ENCODE peak calls at places on chromosomes 5 and 9, in ten cellular contexts. D is pons; O is dermis blood vessel endothelial cell; Y is brain microvascular endothelial cell; K is neural progenitor cell; W is activated T-cell treated with anti-CD3 and anti-CD28 coated beads, Interleukin-2, amount 50 U/mL, for 72 hours; P is hypothalamus; C is mesothelial cell of epicardium; R is astrocyte of the cerebellum; X is NCI-H774. E is an unnamed sample.

GRCh38 chr9:15696979-15697378 is 144.1 kb downstream of the CCDC171 start:
- DNase-seq in D (no peak), O (no peak), Y (no peak), K (no peak), W (no peak), P (no peak), C (no peak), R (peak; percentile 34), X (no peak), E (no peak)

GRCh38 chr5:83509535-83509934 is 38.0 kb downstream of the VCAN start:
- DNase-seq in D (peak; percentile 7), O (peak; percentile 69), Y (no peak), K (peak; percentile 9), W (no peak), P (no peak), C (peak; percentile 41), R (peak; percentile 69), X (no peak), E (no peak)

GRCh38 chr5:86507574-86507973 is 110.2 kb upstream of the COX7C start:
- DNase-seq in D (no peak), O (no peak), Y (no peak), K (no peak), W (no peak), P (no peak), C (no peak), R (no peak), X (no peak), E (no peak)

GRCh38 chr5:5418006-5418405 is 4.5 kb upstream of the ICE1 start:
- DNase-seq in D (no peak), O (no peak), Y (no peak), K (no peak), W (no peak), P (no peak), C (no peak), R (no peak), X (no peak), E (no peak)

GRCh38 chr5:72234898-72235297 is 85.1 kb downstream of the MRPS27 start:
- DNase-seq in D (no peak), O (no peak), Y (no peak), K (no peak), W (no peak), P (no peak), C (no peak), R (no peak), X (no peak), E (no peak)

GRCh38 chr5:168216989-168217388 is 74.5 kb upstream of the WWC1 start:
- DNase-seq in D (no peak), O (no peak), Y (no peak), K (no peak), W (no peak), P (no peak), C (no peak), R (no peak), X (no peak), E (no peak)

GRCh38 chr5:134595458-134595838 is 37.2 kb downstream of the SAR1B start:
- DNase-seq in D (no peak), O (no peak), Y (no peak), K (no peak), W (no peak), P (no peak), C (no peak), R (no peak), X (no peak), E (no peak)

GRCh38 chr9:34204011-34204635 is 25.3 kb downstream of the UBAP1 start:
- DNase-seq in D (no peak), O (no peak), Y (no peak), K (no peak), W (no peak), P (no peak), C (no peak), R (no peak), X (no peak), E (no peak)

GRCh38 chr5:157278319-157279037 is 12.6 kb downstream of the CYFIP2 start:
- DNase-seq in D (no peak), O (no peak), Y (no peak), K (no peak), W (no peak), P (no peak), C (no peak), R (no peak), X (no peak), E (no peak)

GRCh38 chr5:126941403-126941802 is 89.0 kb downstream of the MARCHF3 start:
- DNase-seq in D (no peak), O (no peak), Y (no peak), K (no peak), W (no peak), P (no peak), C (no peak), R (no peak), X (no peak), E (no peak)

GRCh38 chr9:137828527-137829259 is 48.9 kb upstream of the CACNA1B start:
- DNase-seq in D (no peak), O (peak; percentile 28), Y (no peak), K (peak; percentile 86), W (no peak), P (no peak), C (no peak), R (peak; percentile 12), X (no peak), E (peak; percentile 81)

GRCh38 chr5:54930736-54931135 is 54.7 kb downstream of the ESM1 start:
- DNase-seq in D (no peak), O (no peak), Y (no peak), K (no peak), W (peak; percentile 40), P (no peak), C (no peak), R (no peak), X (no peak), E (no peak)

GRCh38 chr5:111223790-111224560 is at the start of gene CAMK4:
- DNase-seq in D (peak; percentile 31), O (peak; percentile 31), Y (peak; percentile 38), K (peak; percentile 93), W (peak; percentile 77), P (peak; percentile 25), C (peak; percentile 70), R (peak; percentile 20), X (peak; percentile 64), E (peak; percentile 38)

GRCh38 chr9:995192-995591 is 18.7 kb downstream of the DMRT3 start:
- DNase-seq in D (no peak), O (no peak), Y (no peak), K (no peak), W (no peak), P (no peak), C (no peak), R (no peak), X (no peak), E (no peak)

GRCh38 chr9:6575324-6575758 is 70.2 kb downstream of the GLDC start:
- DNase-seq in D (no peak), O (no peak), Y (no peak), K (no peak), W (no peak), P (no peak), C (no peak), R (no peak), X (no peak), E (no peak)

GRCh38 chr5:14872070-14872989 is 752 bp upstream of the ANKH start:
- DNase-seq in D (peak; percentile 77), O (peak; percentile 60), Y (peak; percentile 27), K (peak; percentile 58), W (peak; percentile 74), P (peak; percentile 56), C (peak; percentile 39), R (no peak), X (peak; percentile 61), E (no peak)

GRCh38 chr5:37786855-37787254 is 53.0 kb downstream of the GDNF start:
- DNase-seq in D (no peak), O (peak; percentile 12), Y (peak; percentile 20), K (no peak), W (no peak), P (no peak), C (no peak), R (no peak), X (no peak), E (no peak)

GRCh38 chr5:4054092-4054491 is 458.5 kb downstream of the IRX1 start:
- DNase-seq in D (no peak), O (no peak), Y (no peak), K (no peak), W (no peak), P (no peak), C (no peak), R (no peak), X (no peak), E (no peak)

GRCh38 chr5:180034564-180034963 is 37.0 kb downstream of the RNF130 start:
- DNase-seq in D (no peak), O (no peak), Y (peak; percentile 49), K (no peak), W (no peak), P (no peak), C (no peak), R (no peak), X (no peak), E (no peak)

GRCh38 chr9:135746565-135746964 is 44.6 kb downstream of the KCNT1 start:
- DNase-seq in D (no peak), O (no peak), Y (no peak), K (no peak), W (no peak), P (no peak), C (no peak), R (no peak), X (no peak), E (no peak)

GRCh38 chr5:139863855-139864558 is 68.4 kb downstream of the PSD2 start:
- DNase-seq in D (peak; percentile 69), O (peak; percentile 77), Y (peak; percentile 44), K (peak; percentile 83), W (peak; percentile 64), P (peak; percentile 46), C (peak; percentile 44), R (peak; percentile 28), X (no peak), E (peak; percentile 89)

GRCh38 chr5:5419291-5420210 is 2.9 kb upstream of the ICE1 start:
- DNase-seq in D (peak; percentile 51), O (peak; percentile 74), Y (peak; percentile 96), K (peak; percentile 68), W (no peak), P (no peak), C (no peak), R (peak; percentile 39), X (peak; percentile 23), E (no peak)

GRCh38 chr5:140388052-140388451 is 13.6 kb upstream of the ANKHD1 start:
- DNase-seq in D (no peak), O (no peak), Y (no peak), K (no peak), W (no peak), P (no peak), C (no peak), R (no peak), X (no peak), E (no peak)

GRCh38 chr9:136626740-136627642 is 35.7 kb upstream of the EGFL7 start:
- DNase-seq in D (no peak), O (peak; percentile 16), Y (no peak), K (peak; percentile 54), W (no peak), P (no peak), C (peak; percentile 19), R (no peak), X (no peak), E (no peak)

GRCh38 chr5:116605310-116606070 is 30.9 kb upstream of the SEMA6A start:
- DNase-seq in D (peak; percentile 43), O (no peak), Y (no peak), K (no peak), W (no peak), P (no peak), C (no peak), R (no peak), X (no peak), E (no peak)

GRCh38 chr5:59746261-59746765 is 147.2 kb downstream of the PDE4D start:
- DNase-seq in D (no peak), O (peak; percentile 52), Y (peak; percentile 74), K (no peak), W (no peak), P (no peak), C (no peak), R (no peak), X (no peak), E (no peak)

GRCh38 chr5:95842955-95843544 is 20.5 kb upstream of the GLRX start:
- DNase-seq in D (peak; percentile 84), O (peak; percentile 80), Y (peak; percentile 84), K (peak; percentile 38), W (peak; percentile 84), P (no peak), C (no peak), R (no peak), X (no peak), E (no peak)

GRCh38 chr9:129399301-129399990 is 221.4 kb upstream of the IER5L start:
- DNase-seq in D (no peak), O (peak; percentile 30), Y (no peak), K (no peak), W (no peak), P (no peak), C (no peak), R (no peak), X (no peak), E (no peak)

E was measured in H1.